ENCODE peak calls at places on chromosomes 7 and 10, in eight cellular contexts. A is bronchial epithelial cell; Q is stimulated activated naive CD8-positive, alpha-beta T cell treated with anti-CD3 and anti-CD28 coated beads, Interleukin-15, Interleukin-2, amounts not matched to agents 100 U/mL and 50 U/mL, for 24 hours; S is mammary epithelial cell; I is posterior cingulate gyrus; X is HT-29; D is EH; Z is stimulated activated CD8-positive, alpha-beta memory T cell treated with anti-CD3 and anti-CD28 coated beads, Interleukin-15, amount 100 ng/mL, for 24 hours. L is an unnamed sample.

GRCh38 chr10:123939591-123939990 is 48.0 kb upstream of the CPXM2 start:
- DNase-seq in Q (no peak), Z (no peak), D (no peak), S (no peak), X (no peak), A (no peak), I (no peak), L (no peak)

GRCh38 chr10:81116201-81116600 is 578.5 kb downstream of the SH2D4B start:
- DNase-seq in D (no peak), S (peak), Z (no peak), I (no peak), A (peak), X (no peak), Q (no peak), L (no peak)

GRCh38 chr7:32588657-32589056 is 93.4 kb downstream of the AVL9 start:
- DNase-seq in D (peak), I (no peak), Q (peak), Z (no peak), X (no peak), S (peak), A (peak), L (no peak)

GRCh38 chr7:100682228-100682741 is 8.7 kb downstream of the GNB2 start:
- DNase-seq in D (peak), X (no peak), Q (no peak), A (peak), I (no peak), Z (no peak), S (no peak), L (no peak)

GRCh38 chr7:4631664-4632171 is 50.4 kb upstream of the FOXK1 start:
- DNase-seq in X (peak), Q (no peak), Z (no peak), S (peak), D (peak), A (peak), I (peak), L (peak)

GRCh38 chr10:48612241-48612943 is 7.5 kb upstream of the ARHGAP22 start:
- DNase-seq in Q (no peak), D (peak), A (no peak), S (no peak), Z (no peak), X (no peak), I (no peak), L (no peak)

GRCh38 chr10:44949127-44949802 is 10.3 kb upstream of the RASSF4 start:
- DNase-seq in Q (no peak), X (no peak), I (no peak), A (no peak), S (no peak), D (no peak), Z (no peak), L (peak)

GRCh38 chr7:116395125-116395791 is 104.3 kb upstream of the CAV2 start:
- DNase-seq in Q (no peak), X (peak), D (peak), A (peak), Z (no peak), I (no peak), S (peak), L (no peak)

GRCh38 chr10:3496138-3496537 is 288.9 kb downstream of the KLF6 start:
- DNase-seq in I (no peak), S (no peak), A (no peak), Q (no peak), Z (no peak), X (no peak), D (no peak), L (no peak)

L was measured in omental fat pad.